ENCODE peak calls at places on chromosome 5, in nine cellular contexts. One of them, this sample, is unnamed. For H3K4me1, the result is how much of the 10 kb centered on the place peaks cover.

GRCh38 chr5:65816729-65817128 is 94.7 kb downstream of the NLN start:
- DNase-seq in IMR-90: no peak
- DNase-seq in A549: no peak
- DNase-seq in OCI-LY7: no peak
- DNase-seq in hepatocyte: no peak
- DNase-seq in PC-9: no peak
- DNase-seq in H1: no peak
- DNase-seq in H9: no peak
- DNase-seq in keratinocyte: no peak
- DNase-seq in this sample: no peak

GRCh38 chr5:33641722-33642505 is 201.1 kb downstream of the TARS1 start:
- DNase-seq in OCI-LY7: no peak
- DNase-seq in keratinocyte: no peak
- DNase-seq in H9: no peak
- DNase-seq in A549: no peak
- DNase-seq in PC-9: peak
- DNase-seq in hepatocyte: peak
- DNase-seq in H1: no peak
- DNase-seq in IMR-90: peak
- DNase-seq in this sample: no peak

GRCh38 chr5:148986636-148987035 is 76.2 kb downstream of the SH3TC2 start:
- DNase-seq in A549: no peak
- DNase-seq in hepatocyte: no peak
- DNase-seq in H9: no peak
- DNase-seq in H1: no peak
- DNase-seq in PC-9: no peak
- DNase-seq in keratinocyte: no peak
- DNase-seq in OCI-LY7: no peak
- DNase-seq in IMR-90: no peak
- DNase-seq in this sample: no peak

GRCh38 chr5:124398471-124398870 is 348.0 kb downstream of the ZNF608 start:
- DNase-seq in H9: no peak
- DNase-seq in PC-9: no peak
- DNase-seq in H1: no peak
- DNase-seq in IMR-90: peak
- DNase-seq in A549: no peak
- DNase-seq in keratinocyte: no peak
- DNase-seq in OCI-LY7: no peak
- DNase-seq in hepatocyte: no peak
- DNase-seq in this sample: no peak

GRCh38 chr5:108345541-108346171 is 36.2 kb downstream of the FBXL17 start:
- DNase-seq in A549: peak
- DNase-seq in H1: no peak
- DNase-seq in OCI-LY7: peak
- DNase-seq in H9: no peak
- DNase-seq in PC-9: peak
- DNase-seq in hepatocyte: peak
- DNase-seq in IMR-90: peak
- DNase-seq in keratinocyte: no peak
- DNase-seq in this sample: no peak

GRCh38 chr5:72996632-72997031 is 40.8 kb downstream of the FCHO2 start:
- DNase-seq in hepatocyte: no peak
- DNase-seq in keratinocyte: no peak
- DNase-seq in H9: no peak
- DNase-seq in IMR-90: no peak
- DNase-seq in PC-9: no peak
- DNase-seq in H1: no peak
- DNase-seq in OCI-LY7: no peak
- DNase-seq in A549: no peak
- DNase-seq in this sample: no peak

GRCh38 chr5:83628360-83628759 is 92.3 kb downstream of the HAPLN1 start:
- DNase-seq in A549: no peak
- DNase-seq in hepatocyte: no peak
- DNase-seq in H1: no peak
- DNase-seq in OCI-LY7: no peak
- DNase-seq in IMR-90: no peak
- DNase-seq in H9: no peak
- DNase-seq in PC-9: no peak
- DNase-seq in keratinocyte: no peak
- DNase-seq in this sample: no peak

GRCh38 chr5:157383151-157383810 is 76.7 kb upstream of the NIPAL4 start:
- DNase-seq in hepatocyte: no peak
- DNase-seq in OCI-LY7: no peak
- DNase-seq in A549: no peak
- DNase-seq in H9: no peak
- DNase-seq in PC-9: no peak
- DNase-seq in IMR-90: peak
- DNase-seq in H1: no peak
- DNase-seq in keratinocyte: no peak
- DNase-seq in this sample: no peak

GRCh38 chr5:27682600-27682999 is 644.2 kb upstream of the CDH9 start:
- DNase-seq in OCI-LY7: no peak
- DNase-seq in H9: peak
- DNase-seq in keratinocyte: no peak
- DNase-seq in A549: no peak
- DNase-seq in H1: no peak
- DNase-seq in hepatocyte: peak
- DNase-seq in PC-9: no peak
- DNase-seq in IMR-90: no peak
- DNase-seq in this sample: no peak
- TF ChIP-seq CTCF in OCI-LY7: peak
- TF ChIP-seq CTCF in H9: peak
- TF ChIP-seq CTCF in keratinocyte: peak
- TF ChIP-seq CTCF in A549: peak
- TF ChIP-seq CTCF in H1: peak
- TF ChIP-seq CTCF in hepatocyte: no peak
- TF ChIP-seq CTCF in PC-9: no peak
- TF ChIP-seq CTCF in IMR-90: no peak
- TF ChIP-seq CTCF in this sample: no peak

DNA sequence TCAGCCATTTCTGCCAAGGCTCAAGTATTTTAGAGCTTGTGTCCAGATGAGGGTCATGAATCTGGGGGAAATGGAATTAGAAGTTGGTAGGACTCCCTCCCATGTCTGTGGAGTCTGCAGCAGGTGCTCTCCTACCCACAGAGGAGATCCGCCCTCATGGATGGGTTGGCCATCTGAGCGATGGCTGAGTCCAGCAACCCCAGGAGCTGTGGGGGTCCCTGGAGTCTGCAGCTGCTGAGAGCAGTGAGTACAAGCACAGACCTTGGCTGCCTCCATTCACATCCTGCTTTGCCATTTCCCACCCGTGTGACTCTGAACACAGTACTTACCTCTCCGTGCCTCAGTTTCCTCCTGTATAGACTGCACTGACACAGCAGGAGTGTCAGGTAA is 25.8 kb upstream of the SYNPO start:
- DNase-seq in OCI-LY7: no peak
- DNase-seq in keratinocyte: no peak
- DNase-seq in hepatocyte: no peak
- DNase-seq in PC-9: no peak
- DNase-seq in H1: no peak
- DNase-seq in H9: no peak
- DNase-seq in IMR-90: no peak
- DNase-seq in A549: no peak
- DNase-seq in this sample: no peak
- H3K4me2 ChIP-seq in OCI-LY7: no peak
- H3K4me2 ChIP-seq in keratinocyte: peak
- H3K4me2 ChIP-seq in hepatocyte: no peak
- H3K4me2 ChIP-seq in PC-9: no peak
- H3K4me2 ChIP-seq in H1: no peak
- H3K4me2 ChIP-seq in H9: no peak
- H3K4me2 ChIP-seq in IMR-90: no peak
- H3K4me2 ChIP-seq in A549: no peak
- H3K4me2 ChIP-seq in this sample: peak

DNA sequence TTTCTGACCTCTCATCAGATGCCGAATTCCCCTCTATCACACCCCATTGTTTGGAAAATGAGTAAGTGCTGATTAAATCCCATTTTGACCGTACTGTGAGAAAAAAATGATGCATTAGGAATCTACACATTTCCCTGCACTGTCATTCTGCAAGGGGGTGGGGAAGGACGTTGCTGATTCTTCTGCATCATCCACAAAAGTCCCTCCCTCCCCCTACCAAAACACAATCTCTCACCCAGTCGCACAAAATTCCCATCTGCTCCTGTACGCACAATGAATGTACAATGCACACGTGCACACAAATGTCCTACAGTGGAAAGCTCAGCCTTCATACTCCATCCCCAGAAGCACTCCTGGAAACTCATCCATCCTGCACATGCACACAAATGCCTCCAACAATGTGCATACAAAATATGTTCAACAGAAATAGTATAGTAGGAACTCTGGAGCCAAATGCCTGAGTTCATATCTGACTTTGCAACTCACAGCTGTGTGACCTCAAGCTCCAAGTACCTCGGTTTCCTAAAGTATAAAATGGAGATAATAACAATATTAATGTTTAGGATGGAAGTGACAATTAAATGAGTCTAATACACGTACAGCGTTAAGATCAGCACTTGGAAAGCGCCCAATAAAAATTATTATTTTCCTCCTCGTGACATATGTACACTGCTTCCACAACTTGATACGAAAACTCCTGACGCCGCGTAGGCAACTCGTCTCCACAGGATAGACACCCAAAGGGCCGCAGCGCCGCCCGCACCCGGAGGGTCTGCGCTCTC is 805 bp downstream of the TNIP1 start:
- DNase-seq in H9: no peak
- DNase-seq in H1: no peak
- DNase-seq in A549: peak
- DNase-seq in IMR-90: peak
- DNase-seq in OCI-LY7: no peak
- DNase-seq in PC-9: peak
- DNase-seq in hepatocyte: no peak
- DNase-seq in keratinocyte: no peak
- DNase-seq in this sample: no peak
- H3K4me1 ChIP-seq in H9: under half
- H3K4me1 ChIP-seq in H1: under half
- H3K4me1 ChIP-seq in A549: half or more
- H3K4me1 ChIP-seq in IMR-90: under half
- H3K4me1 ChIP-seq in OCI-LY7: half or more
- H3K4me1 ChIP-seq in PC-9: half or more
- H3K4me1 ChIP-seq in hepatocyte: under half
- H3K4me1 ChIP-seq in keratinocyte: half or more
- H3K4me1 ChIP-seq in this sample: under half

GRCh38 chr5:132467292-132467984 is 23.1 kb downstream of the IRF1 start:
- DNase-seq in hepatocyte: no peak
- DNase-seq in PC-9: no peak
- DNase-seq in OCI-LY7: peak
- DNase-seq in H9: no peak
- DNase-seq in A549: no peak
- DNase-seq in keratinocyte: no peak
- DNase-seq in H1: no peak
- DNase-seq in IMR-90: no peak
- DNase-seq in this sample: no peak

GRCh38 chr5:132471006-132471907 is 19.3 kb downstream of the IRF1 start:
- DNase-seq in A549: no peak
- DNase-seq in IMR-90: no peak
- DNase-seq in H1: no peak
- DNase-seq in OCI-LY7: no peak
- DNase-seq in hepatocyte: no peak
- DNase-seq in PC-9: no peak
- DNase-seq in keratinocyte: no peak
- DNase-seq in H9: no peak
- DNase-seq in this sample: no peak

GRCh38 chr5:132468665-132469379 is 21.8 kb downstream of the IRF1 start:
- DNase-seq in hepatocyte: no peak
- DNase-seq in IMR-90: peak
- DNase-seq in keratinocyte: no peak
- DNase-seq in A549: no peak
- DNase-seq in OCI-LY7: no peak
- DNase-seq in H9: no peak
- DNase-seq in PC-9: no peak
- DNase-seq in H1: no peak
- DNase-seq in this sample: no peak

GRCh38 chr5:132470596-132470995 is 20.0 kb downstream of the IRF1 start:
- DNase-seq in PC-9: no peak
- DNase-seq in H1: no peak
- DNase-seq in hepatocyte: no peak
- DNase-seq in IMR-90: no peak
- DNase-seq in keratinocyte: no peak
- DNase-seq in OCI-LY7: no peak
- DNase-seq in H9: no peak
- DNase-seq in A549: no peak
- DNase-seq in this sample: no peak

GRCh38 chr5:132469380-132470372 is 20.9 kb downstream of the IRF1 start:
- DNase-seq in PC-9: no peak
- DNase-seq in H1: no peak
- DNase-seq in OCI-LY7: no peak
- DNase-seq in H9: no peak
- DNase-seq in IMR-90: peak
- DNase-seq in A549: no peak
- DNase-seq in hepatocyte: no peak
- DNase-seq in keratinocyte: no peak
- DNase-seq in this sample: no peak
- TF ChIP-seq CTCF in PC-9: peak
- TF ChIP-seq CTCF in H1: no peak
- TF ChIP-seq CTCF in OCI-LY7: peak
- TF ChIP-seq CTCF in H9: no peak
- TF ChIP-seq CTCF in IMR-90: no peak
- TF ChIP-seq CTCF in A549: peak
- TF ChIP-seq CTCF in hepatocyte: peak
- TF ChIP-seq CTCF in keratinocyte: no peak
- TF ChIP-seq CTCF in this sample: peak

GRCh38 chr5:21152611-21153010 is 1164.6 kb upstream of the CDH18 start:
- DNase-seq in PC-9: peak
- DNase-seq in IMR-90: peak
- DNase-seq in H9: no peak
- DNase-seq in A549: peak
- DNase-seq in H1: no peak
- DNase-seq in hepatocyte: peak
- DNase-seq in keratinocyte: peak
- DNase-seq in OCI-LY7: no peak
- DNase-seq in this sample: peak
- H3K4me2 ChIP-seq in PC-9: no peak
- H3K4me2 ChIP-seq in IMR-90: no peak
- H3K4me2 ChIP-seq in H9: no peak
- H3K4me2 ChIP-seq in A549: no peak
- H3K4me2 ChIP-seq in H1: no peak
- H3K4me2 ChIP-seq in hepatocyte: no peak
- H3K4me2 ChIP-seq in keratinocyte: no peak
- H3K4me2 ChIP-seq in OCI-LY7: no peak
- H3K4me2 ChIP-seq in this sample: no peak

GRCh38 chr5:76326559-76327351 is 76.3 kb upstream of the IQGAP2 start:
- DNase-seq in keratinocyte: no peak
- DNase-seq in OCI-LY7: no peak
- DNase-seq in hepatocyte: no peak
- DNase-seq in PC-9: no peak
- DNase-seq in H1: no peak
- DNase-seq in A549: no peak
- DNase-seq in IMR-90: no peak
- DNase-seq in H9: peak
- DNase-seq in this sample: no peak
- H3K4me1 ChIP-seq in keratinocyte: under half
- H3K4me1 ChIP-seq in OCI-LY7: under half
- H3K4me1 ChIP-seq in hepatocyte: under half
- H3K4me1 ChIP-seq in PC-9: under half
- H3K4me1 ChIP-seq in H1: under half
- H3K4me1 ChIP-seq in A549: under half
- H3K4me1 ChIP-seq in IMR-90: under half
- H3K4me1 ChIP-seq in H9: under half
- H3K4me1 ChIP-seq in this sample: under half

DNA sequence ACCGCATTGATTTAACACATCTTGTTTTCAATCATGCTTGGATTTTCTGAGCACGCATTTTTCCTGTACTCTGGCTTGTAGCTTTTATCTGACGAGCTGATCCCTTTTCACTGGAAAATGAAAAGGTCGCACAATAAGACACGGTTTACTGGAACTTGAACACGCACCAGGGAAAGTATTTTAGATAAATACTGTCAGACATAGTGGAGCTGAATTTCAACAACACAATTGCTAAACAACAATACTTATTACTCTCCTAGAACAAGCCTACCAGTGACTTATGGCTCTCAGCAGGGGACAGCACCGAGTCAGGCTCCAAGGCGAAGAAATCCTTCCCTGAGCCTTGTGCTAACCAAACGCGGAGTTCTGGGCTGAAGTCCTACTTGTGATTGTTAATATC is 359.8 kb downstream of the EBF1 start:
- DNase-seq in IMR-90: no peak
- DNase-seq in H1: no peak
- DNase-seq in keratinocyte: no peak
- DNase-seq in PC-9: no peak
- DNase-seq in hepatocyte: peak
- DNase-seq in OCI-LY7: no peak
- DNase-seq in A549: no peak
- DNase-seq in H9: no peak
- DNase-seq in this sample: no peak
- TF ChIP-seq CTCF in IMR-90: no peak
- TF ChIP-seq CTCF in H1: no peak
- TF ChIP-seq CTCF in keratinocyte: no peak
- TF ChIP-seq CTCF in PC-9: no peak
- TF ChIP-seq CTCF in hepatocyte: peak
- TF ChIP-seq CTCF in OCI-LY7: no peak
- TF ChIP-seq CTCF in A549: no peak
- TF ChIP-seq CTCF in H9: peak
- TF ChIP-seq CTCF in this sample: peak

This sample was measured in osteoblast.